ENCODE peak calls at places on chromosomes 4 and X, in ten cellular contexts. X is IMR-90; V is heart left ventricle; E is H1; S is CD4-positive, alpha-beta memory T cell; Z is cardiac muscle cell; R is left lung; L is A549; N is astrocyte; Q is OCI-LY7. U is an unnamed sample. For H3K9me3, the result is how much of the 10 kb centered on the place peaks cover.

GRCh38 chr4:123524958-123525628 is 128.5 kb downstream of the SPRY1 start:
- DNase-seq in V (no peak), L (no peak), N (no peak), S (no peak), E (no peak), R (no peak), Z (no peak), X (peak), Q (no peak), U (no peak)

GRCh38 chrX:73127700-73128241 is 48.5 kb upstream of the PABPC1L2A start:
- DNase-seq in E (peak), V (no peak), Z (peak), S (no peak), L (no peak), N (no peak), Q (no peak), X (no peak), R (no peak), U (no peak)

GRCh38 chr4:110609044-110609750 is 13.7 kb downstream of the PITX2 start:
- DNase-seq in X (no peak), S (no peak), L (no peak), Q (no peak), N (no peak), E (no peak), V (no peak), R (no peak), Z (no peak), U (no peak)

GRCh38 chr4:87982446-87982845 is 6.9 kb downstream of the SPP1 start:
- DNase-seq in S (no peak), E (no peak), L (no peak), N (peak), Q (no peak), X (peak), Z (no peak), V (no peak), R (no peak), U (no peak)

GRCh38 chrX:46770817-46771163 is 11.9 kb upstream of the SLC9A7 start:
- DNase-seq in R (no peak), N (peak), S (no peak), Z (no peak), Q (no peak), E (no peak), V (no peak), X (peak), L (no peak), U (no peak)

GRCh38 chrX:74061879-74062278 is 242.1 kb upstream of the ZCCHC13 start:
- DNase-seq in S (no peak), E (no peak), V (no peak), Q (no peak), X (no peak), L (no peak), R (no peak), N (no peak), Z (no peak), U (no peak)

GRCh38 chr4:120064887-120065286 is 1.8 kb downstream of the MAD2L1 start:
- DNase-seq in R (no peak), X (no peak), Z (no peak), S (no peak), E (no peak), L (no peak), Q (no peak), V (no peak), N (no peak), U (no peak)

GRCh38 chr4:138308421-138308820 is 66.3 kb upstream of the SLC7A11 start:
- DNase-seq in X (peak), S (no peak), N (peak), R (no peak), V (no peak), Z (no peak), Q (no peak), E (no peak), L (no peak), U (no peak)

GRCh38 chrX:119640621-119641020 is 34.4 kb upstream of the NKRF start:
- DNase-seq in X (no peak), N (no peak), E (no peak), Q (no peak), S (no peak), Z (no peak), R (no peak), V (no peak), L (no peak), U (no peak)

GRCh38 chrX:68588653-68589371 is 58.7 kb upstream of the STARD8 start:
- DNase-seq in N (no peak), Q (no peak), V (no peak), L (no peak), X (peak), Z (no peak), E (no peak), S (no peak), R (no peak), U (no peak)

GRCh38 chrX:109281478-109282275 is 200.2 kb downstream of the GUCY2F start:
- DNase-seq in Z (peak), S (no peak), X (no peak), L (no peak), R (no peak), Q (no peak), E (no peak), N (peak), V (no peak), U (no peak)

GRCh38 chr4:26736621-26737020 is 124.0 kb upstream of the STIM2 start:
- DNase-seq in X (peak), E (no peak), Z (no peak), V (no peak), R (no peak), L (no peak), S (no peak), Q (no peak), N (peak), U (no peak)

GRCh38 chr4:78645853-78646757 is 94.5 kb downstream of the ANXA3 start:
- DNase-seq in V (peak), R (peak), N (peak), S (no peak), L (peak), Q (no peak), E (no peak), Z (no peak), X (peak), U (no peak)

GRCh38 chrX:151370906-151371305 is 26.1 kb upstream of the VMA21 start:
- DNase-seq in X (no peak), L (peak), R (no peak), V (no peak), N (no peak), E (peak), S (no peak), Q (no peak), Z (peak), U (no peak)

GRCh38 chr4:137523329-137523728 is 9.0 kb downstream of the PCDH18 start:
- DNase-seq in R (no peak), V (no peak), L (no peak), Z (no peak), E (no peak), X (no peak), N (no peak), Q (no peak), S (no peak), U (no peak)

GRCh38 chr4:184755278-184755677 is 21.4 kb upstream of the CENPU start:
- DNase-seq in L (no peak), V (peak), R (no peak), S (no peak), E (no peak), N (peak), Q (no peak), X (peak), Z (no peak), U (no peak)

GRCh38 chr4:145066063-145066501 is 31.9 kb downstream of the ANAPC10 start:
- DNase-seq in N (no peak), R (no peak), E (no peak), S (no peak), V (no peak), L (no peak), Q (no peak), X (no peak), Z (peak), U (no peak)

GRCh38 chrX:131802836-131803626 is 220.1 kb upstream of the STK26 start:
- DNase-seq in Z (no peak), N (no peak), V (peak), X (peak), E (peak), Q (peak), L (peak), R (peak), S (peak), U (no peak)

GRCh38 chrX:140505421-140506337 is 810 bp upstream of the SOX3 start:
- DNase-seq in R (no peak), N (no peak), E (peak), L (no peak), X (no peak), Q (no peak), S (no peak), V (no peak), Z (no peak), U (no peak)

GRCh38 chrX:140509468-140510305 is 4.8 kb upstream of the SOX3 start:
- DNase-seq in Q (no peak), E (no peak), N (no peak), R (no peak), V (no peak), L (no peak), Z (no peak), S (no peak), X (no peak), U (no peak)

GRCh38 chrX:140507982-140508305 is 3.1 kb upstream of the SOX3 start:
- DNase-seq in Q (no peak), L (no peak), V (no peak), Z (peak), N (no peak), R (peak), E (peak), S (no peak), X (no peak), U (no peak)

GRCh38 chrX:140508958-140509357 is 4.1 kb upstream of the SOX3 start:
- DNase-seq in S (no peak), V (no peak), L (no peak), E (no peak), N (no peak), Z (no peak), Q (no peak), R (no peak), X (no peak), U (no peak)

DNA sequence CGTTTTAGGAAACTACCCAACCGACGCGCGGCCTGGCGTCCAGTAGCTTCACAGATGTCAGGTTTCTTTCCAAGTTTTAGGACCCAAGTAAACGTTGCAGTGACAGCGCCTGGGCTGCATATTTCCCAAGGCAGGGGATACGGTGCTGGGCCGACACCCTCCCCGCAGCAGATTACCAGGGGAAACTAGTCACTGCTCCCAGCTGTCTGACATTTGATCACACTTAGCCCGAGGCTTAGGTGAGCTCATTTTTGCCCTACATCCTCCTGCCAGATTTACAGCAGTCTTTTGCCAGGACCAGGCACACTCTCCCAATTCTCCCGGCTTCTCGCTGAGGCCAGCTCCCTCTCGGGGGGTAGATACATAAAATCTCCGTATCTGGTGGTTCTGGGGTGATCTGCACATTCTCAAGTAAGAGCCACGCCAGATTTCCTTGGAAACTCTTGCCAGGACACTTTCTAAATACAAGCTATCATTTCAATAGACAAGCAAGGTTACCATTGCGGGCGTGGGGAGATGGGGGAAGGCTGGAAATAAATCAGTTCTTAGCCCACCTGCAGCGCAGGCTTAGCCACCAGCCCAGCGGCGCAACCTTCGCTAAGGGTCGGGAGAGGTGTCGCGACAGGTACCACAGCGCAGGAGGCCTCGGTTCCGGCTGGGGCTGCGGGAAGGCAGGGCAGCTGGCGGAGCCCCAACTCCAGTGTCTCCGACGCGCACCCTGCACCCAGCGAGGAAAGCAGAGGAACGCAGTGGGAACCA is 2.5 kb upstream of the SOX3 start:
- DNase-seq in Q (no peak), N (no peak), L (no peak), V (no peak), R (no peak), Z (no peak), E (peak), X (no peak), S (no peak), U (no peak)
- H3K9me3 ChIP-seq in Q (under half), N (under half), L (under half), V (under half), R (under half), Z (under half), E (under half), X (under half), S (under half), U (under half)

DNA sequence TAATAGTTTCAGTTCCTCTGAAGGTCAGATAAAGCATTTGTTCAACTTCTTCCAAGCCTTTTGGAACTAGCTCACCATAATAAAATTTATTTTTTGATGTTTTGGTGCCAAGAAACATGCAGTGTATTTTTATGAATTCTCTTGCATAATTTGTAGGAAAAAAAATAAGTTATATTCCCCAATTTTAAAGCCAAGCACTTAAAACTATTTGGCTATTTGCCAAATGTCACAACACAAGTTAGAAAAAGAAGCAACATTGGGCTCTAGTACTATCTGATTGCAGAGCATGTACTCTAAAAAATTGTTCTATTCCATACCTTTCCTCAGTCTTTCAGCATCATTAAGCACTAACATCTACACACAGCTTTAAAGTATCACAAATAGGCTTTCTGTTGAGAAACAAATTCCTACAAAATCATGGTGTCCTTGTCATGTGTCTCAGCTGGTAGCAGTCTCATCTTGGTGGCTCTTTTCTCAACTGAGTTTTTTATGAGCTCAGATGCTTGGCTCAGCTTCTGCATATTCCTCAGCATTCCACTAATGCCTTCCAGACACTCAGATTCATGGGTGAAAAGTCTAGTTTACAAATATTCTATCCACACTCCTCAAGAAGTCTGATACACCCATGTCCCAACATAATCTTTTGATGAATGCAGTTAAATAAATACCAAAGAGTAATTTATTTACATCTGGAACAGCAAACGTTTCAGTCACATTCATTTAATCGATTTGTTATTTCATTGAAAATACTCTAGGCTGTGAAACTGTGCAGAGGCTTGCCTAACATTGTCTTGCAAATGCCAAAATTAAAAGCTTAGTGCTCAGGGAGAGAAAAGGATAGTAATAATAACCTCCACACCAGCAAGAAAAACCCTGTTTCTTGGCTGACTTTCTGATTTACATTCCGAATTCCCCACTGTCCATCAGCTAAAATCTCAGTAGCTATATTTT is 2209.8 kb downstream of the PCDH7 start:
- DNase-seq in R (no peak), V (no peak), Q (no peak), E (no peak), Z (no peak), X (no peak), L (no peak), S (no peak), N (no peak), U (no peak)
- H3K9me3 ChIP-seq in R (under half), V (under half), Q (under half), E (under half), Z (under half), X (under half), L (under half), S (under half), N (under half), U (under half)

GRCh38 chrX:39819921-39820849 is 277.6 kb downstream of the BCOR start:
- DNase-seq in E (no peak), Q (no peak), R (no peak), V (no peak), N (no peak), S (no peak), Z (peak), X (no peak), L (no peak), U (no peak)
- H3K9me3 ChIP-seq in E (under half), Q (under half), R (under half), V (under half), N (under half), S (under half), Z (under half), X (under half), L (under half), U (under half)

DNA sequence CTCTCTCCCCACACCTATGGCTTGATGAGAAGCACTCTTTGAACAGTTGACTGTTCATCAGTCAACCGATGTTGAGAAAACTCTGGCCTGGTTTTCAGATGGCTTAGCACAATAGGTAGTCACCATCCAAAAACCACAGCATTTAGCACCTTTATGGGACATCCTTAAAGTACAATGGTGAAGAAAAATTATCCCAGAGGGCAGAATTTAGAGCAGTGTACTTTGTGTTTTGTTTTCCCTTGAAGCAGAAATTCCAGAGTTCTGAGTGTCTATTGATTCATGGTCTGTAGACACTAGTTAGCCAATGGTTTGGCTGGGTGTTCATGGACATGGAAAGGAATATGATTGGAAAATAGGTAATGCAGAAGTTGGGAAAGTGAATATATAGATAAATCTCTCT is 487.0 kb downstream of the PDHA2 start:
- DNase-seq in X (no peak), Z (no peak), L (no peak), S (no peak), V (no peak), R (no peak), E (no peak), Q (no peak), N (no peak), U (no peak)
- H3K9me3 ChIP-seq in X (under half), Z (under half), L (under half), S (under half), V (under half), R (under half), E (under half), Q (under half), N (under half), U (under half)

DNA sequence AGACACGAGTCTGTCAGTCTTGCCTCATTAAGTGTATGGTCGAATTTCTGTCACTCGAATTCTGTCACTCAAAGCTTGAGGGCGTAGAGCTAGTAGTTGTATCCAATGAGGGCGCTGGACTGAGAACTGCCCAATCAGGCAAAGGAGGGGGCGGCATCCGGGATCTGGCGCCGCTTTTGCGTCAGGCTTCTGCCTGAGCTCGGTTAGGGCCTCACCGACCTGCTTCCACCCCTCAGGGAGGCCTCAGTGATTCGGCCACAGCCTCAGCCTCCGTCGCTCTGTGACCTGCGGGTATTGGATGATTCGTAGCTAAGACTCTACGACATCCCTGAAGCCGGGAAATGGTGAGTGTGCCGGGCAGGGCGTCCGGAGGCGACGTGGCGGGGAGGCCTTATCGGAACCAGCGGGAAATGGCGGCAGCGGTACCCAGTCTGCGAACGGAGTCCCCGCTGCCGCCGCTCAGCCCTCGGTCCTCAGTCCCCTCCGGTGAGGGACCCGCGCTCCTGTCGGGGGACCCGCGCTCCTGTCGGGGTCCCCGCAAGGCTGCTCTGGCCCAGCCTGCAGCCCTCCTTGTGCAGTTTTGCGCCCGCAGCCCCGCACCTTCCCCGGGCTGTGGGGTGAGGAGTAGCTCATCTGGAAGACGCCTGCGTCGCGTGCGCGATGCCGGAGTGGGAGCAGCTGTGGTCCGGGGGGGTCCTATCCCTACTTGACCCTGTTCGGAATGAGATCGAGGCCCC is 88.3 kb downstream of the ZNF718 start:
- DNase-seq in E (peak), R (peak), S (peak), Z (peak), X (peak), V (peak), N (peak), L (no peak), Q (no peak), U (no peak)
- H3K9me3 ChIP-seq in E (under half), R (under half), S (under half), Z (under half), X (under half), V (under half), N (under half), L (under half), Q (under half), U (under half)

DNA sequence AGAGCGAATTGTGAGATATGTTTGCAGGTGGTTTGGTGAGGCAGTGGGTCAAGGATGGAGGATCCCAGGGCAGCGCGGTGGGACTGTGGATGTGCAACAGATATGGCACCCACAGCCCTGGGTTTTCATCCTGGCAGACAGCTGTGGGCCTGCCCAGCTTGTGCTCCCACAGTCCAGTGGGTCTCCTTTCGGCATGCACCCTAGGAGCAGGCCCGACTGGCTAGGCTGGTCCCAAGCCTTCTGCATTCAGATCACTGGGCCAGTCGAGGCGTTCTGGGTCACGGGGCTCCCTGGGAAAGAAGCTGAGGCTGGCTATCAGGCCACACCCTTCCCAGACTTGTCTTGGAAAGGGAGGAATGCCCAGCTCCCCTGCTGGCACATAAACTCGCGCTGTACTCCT is 2289.6 kb downstream of the ARAP2 start:
- DNase-seq in E (no peak), S (no peak), R (no peak), X (no peak), N (no peak), V (no peak), Q (no peak), Z (no peak), L (no peak), U (no peak)
- H3K9me3 ChIP-seq in E (under half), S (under half), R (under half), X (under half), N (under half), V (under half), Q (under half), Z (under half), L (under half), U (under half)

GRCh38 chr4:29756966-29757365 is 963.2 kb upstream of the PCDH7 start:
- DNase-seq in Q (no peak), Z (no peak), E (no peak), V (no peak), L (no peak), N (no peak), X (no peak), R (no peak), S (no peak), U (no peak)
- H3K9me3 ChIP-seq in Q (under half), Z (under half), E (under half), V (under half), L (under half), N (under half), X (under half), R (under half), S (under half), U (under half)

GRCh38 chr4:25223770-25224375 is 10.0 kb upstream of the PI4K2B start:
- DNase-seq in E (peak), Q (peak), V (no peak), X (peak), Z (no peak), N (peak), L (no peak), R (no peak), S (peak), U (no peak)
- H3K9me3 ChIP-seq in E (under half), Q (under half), V (under half), X (under half), Z (under half), N (under half), L (under half), R (under half), S (under half), U (under half)